ENCODE peak calls at places on chromosomes 6 and 20, in seven cellular contexts. One of them, this sample, is unnamed.

GRCh38 chr6:170080828-170081368 is 210.0 kb downstream of the DLL1 start:
- DNase-seq in cardiac muscle cell: no peak
- DNase-seq in body of pancreas: peak
- DNase-seq in HFF-Myc: no peak
- DNase-seq in astrocyte: no peak
- DNase-seq in GM12878: no peak
- DNase-seq in NB4: no peak
- DNase-seq in this sample: peak

GRCh38 chr6:5302220-5302946 is 41.1 kb downstream of the FARS2 start:
- DNase-seq in NB4: no peak
- DNase-seq in astrocyte: no peak
- DNase-seq in body of pancreas: no peak
- DNase-seq in GM12878: peak
- DNase-seq in HFF-Myc: no peak
- DNase-seq in cardiac muscle cell: no peak
- DNase-seq in this sample: no peak

GRCh38 chr6:101666256-101666655 is 272.7 kb downstream of the GRIK2 start:
- DNase-seq in body of pancreas: no peak
- DNase-seq in cardiac muscle cell: peak
- DNase-seq in astrocyte: peak
- DNase-seq in NB4: no peak
- DNase-seq in HFF-Myc: no peak
- DNase-seq in GM12878: no peak
- DNase-seq in this sample: no peak

GRCh38 chr6:137827977-137828815 is 38.9 kb upstream of the TNFAIP3 start:
- DNase-seq in astrocyte: no peak
- DNase-seq in NB4: no peak
- DNase-seq in cardiac muscle cell: no peak
- DNase-seq in GM12878: peak
- DNase-seq in body of pancreas: no peak
- DNase-seq in HFF-Myc: no peak
- DNase-seq in this sample: no peak

GRCh38 chr6:167712332-167713087 is 114.2 kb upstream of the AFDN start:
- DNase-seq in astrocyte: no peak
- DNase-seq in NB4: no peak
- DNase-seq in HFF-Myc: no peak
- DNase-seq in cardiac muscle cell: no peak
- DNase-seq in GM12878: no peak
- DNase-seq in body of pancreas: no peak
- DNase-seq in this sample: no peak

GRCh38 chr6:2885967-2886731 is 17.0 kb downstream of the SERPINB9 start:
- DNase-seq in GM12878: no peak
- DNase-seq in HFF-Myc: no peak
- DNase-seq in cardiac muscle cell: no peak
- DNase-seq in NB4: no peak
- DNase-seq in body of pancreas: no peak
- DNase-seq in astrocyte: no peak
- DNase-seq in this sample: no peak

GRCh38 chr6:166688901-166689300 is 61.9 kb upstream of the RPS6KA2 start:
- DNase-seq in HFF-Myc: no peak
- DNase-seq in body of pancreas: no peak
- DNase-seq in astrocyte: no peak
- DNase-seq in NB4: no peak
- DNase-seq in cardiac muscle cell: no peak
- DNase-seq in GM12878: no peak
- DNase-seq in this sample: no peak

GRCh38 chr6:152745509-152746171 is 5.0 kb upstream of the VIP start:
- DNase-seq in GM12878: no peak
- DNase-seq in cardiac muscle cell: no peak
- DNase-seq in astrocyte: no peak
- DNase-seq in body of pancreas: no peak
- DNase-seq in HFF-Myc: no peak
- DNase-seq in NB4: no peak
- DNase-seq in this sample: no peak

GRCh38 chr20:278607-279571 is 11.7 kb downstream of the C20orf96 start:
- DNase-seq in HFF-Myc: no peak
- DNase-seq in cardiac muscle cell: peak
- DNase-seq in astrocyte: no peak
- DNase-seq in body of pancreas: no peak
- DNase-seq in NB4: no peak
- DNase-seq in GM12878: no peak
- DNase-seq in this sample: no peak

GRCh38 chr6:14540276-14540675 is 422.7 kb downstream of the CD83 start:
- DNase-seq in cardiac muscle cell: no peak
- DNase-seq in astrocyte: peak
- DNase-seq in body of pancreas: no peak
- DNase-seq in GM12878: no peak
- DNase-seq in HFF-Myc: no peak
- DNase-seq in NB4: no peak
- DNase-seq in this sample: no peak

GRCh38 chr6:116008470-116009229 is 52.0 kb downstream of the FRK start:
- DNase-seq in astrocyte: peak
- DNase-seq in HFF-Myc: peak
- DNase-seq in cardiac muscle cell: peak
- DNase-seq in GM12878: peak
- DNase-seq in NB4: peak
- DNase-seq in body of pancreas: no peak
- DNase-seq in this sample: no peak

GRCh38 chr6:8027965-8028651 is 36.1 kb downstream of the BLOC1S5 start:
- DNase-seq in NB4: no peak
- DNase-seq in GM12878: no peak
- DNase-seq in HFF-Myc: no peak
- DNase-seq in body of pancreas: peak
- DNase-seq in astrocyte: peak
- DNase-seq in cardiac muscle cell: peak
- DNase-seq in this sample: no peak

GRCh38 chr6:113856571-113857564 is at the start of gene MARCKS:
- DNase-seq in HFF-Myc: no peak
- DNase-seq in NB4: peak
- DNase-seq in GM12878: no peak
- DNase-seq in cardiac muscle cell: peak
- DNase-seq in astrocyte: peak
- DNase-seq in body of pancreas: peak
- DNase-seq in this sample: peak

GRCh38 chr6:165937564-165938358 is 229.9 kb downstream of the TBXT start:
- DNase-seq in GM12878: no peak
- DNase-seq in NB4: no peak
- DNase-seq in cardiac muscle cell: no peak
- DNase-seq in astrocyte: no peak
- DNase-seq in HFF-Myc: no peak
- DNase-seq in body of pancreas: no peak
- DNase-seq in this sample: no peak

GRCh38 chr6:138382498-138383265 is 5.0 kb downstream of the SMIM28 start:
- DNase-seq in astrocyte: no peak
- DNase-seq in NB4: no peak
- DNase-seq in body of pancreas: no peak
- DNase-seq in GM12878: no peak
- DNase-seq in cardiac muscle cell: no peak
- DNase-seq in HFF-Myc: no peak
- DNase-seq in this sample: no peak

GRCh38 chr6:21277601-21278043 is 315.9 kb upstream of the SOX4 start:
- DNase-seq in cardiac muscle cell: no peak
- DNase-seq in GM12878: no peak
- DNase-seq in HFF-Myc: no peak
- DNase-seq in NB4: no peak
- DNase-seq in body of pancreas: no peak
- DNase-seq in astrocyte: peak
- DNase-seq in this sample: no peak

GRCh38 chr6:101429291-101429690 is 35.8 kb downstream of the GRIK2 start:
- DNase-seq in cardiac muscle cell: no peak
- DNase-seq in body of pancreas: no peak
- DNase-seq in GM12878: no peak
- DNase-seq in HFF-Myc: no peak
- DNase-seq in astrocyte: peak
- DNase-seq in NB4: no peak
- DNase-seq in this sample: no peak

GRCh38 chr6:162363757-162364156 is 363.8 kb downstream of the PRKN start:
- DNase-seq in GM12878: no peak
- DNase-seq in astrocyte: no peak
- DNase-seq in NB4: peak
- DNase-seq in cardiac muscle cell: peak
- DNase-seq in body of pancreas: no peak
- DNase-seq in HFF-Myc: no peak
- DNase-seq in this sample: no peak

GRCh38 chr6:156849806-156850205 is 72.6 kb downstream of the ARID1B start:
- DNase-seq in NB4: no peak
- DNase-seq in body of pancreas: no peak
- DNase-seq in GM12878: no peak
- DNase-seq in cardiac muscle cell: no peak
- DNase-seq in HFF-Myc: no peak
- DNase-seq in astrocyte: no peak
- DNase-seq in this sample: no peak

GRCh38 chr6:28537509-28538140 is 11.9 kb downstream of the GPX5 start:
- DNase-seq in HFF-Myc: peak
- DNase-seq in astrocyte: no peak
- DNase-seq in NB4: peak
- DNase-seq in GM12878: peak
- DNase-seq in cardiac muscle cell: no peak
- DNase-seq in body of pancreas: no peak
- DNase-seq in this sample: no peak

GRCh38 chr6:107179004-107179403 is 63.7 kb upstream of the BEND3 start:
- DNase-seq in HFF-Myc: no peak
- DNase-seq in astrocyte: no peak
- DNase-seq in GM12878: no peak
- DNase-seq in body of pancreas: no peak
- DNase-seq in cardiac muscle cell: peak
- DNase-seq in NB4: peak
- DNase-seq in this sample: peak

GRCh38 chr6:147448212-147448611 is 60.3 kb upstream of the SAMD5 start:
- DNase-seq in GM12878: no peak
- DNase-seq in astrocyte: no peak
- DNase-seq in NB4: peak
- DNase-seq in body of pancreas: peak
- DNase-seq in HFF-Myc: no peak
- DNase-seq in cardiac muscle cell: no peak
- DNase-seq in this sample: peak

GRCh38 chr6:149581349-149581748 is 15.2 kb downstream of the GINM1 start:
- DNase-seq in body of pancreas: no peak
- DNase-seq in cardiac muscle cell: no peak
- DNase-seq in astrocyte: no peak
- DNase-seq in GM12878: no peak
- DNase-seq in NB4: no peak
- DNase-seq in HFF-Myc: no peak
- DNase-seq in this sample: no peak

GRCh38 chr6:111462770-111463391 is 20.1 kb downstream of the REV3L start:
- DNase-seq in astrocyte: peak
- DNase-seq in cardiac muscle cell: peak
- DNase-seq in NB4: peak
- DNase-seq in body of pancreas: peak
- DNase-seq in HFF-Myc: no peak
- DNase-seq in GM12878: no peak
- DNase-seq in this sample: no peak

GRCh38 chr6:75291331-75291730 is 6.7 kb upstream of the TMEM30A start:
- DNase-seq in GM12878: no peak
- DNase-seq in astrocyte: no peak
- DNase-seq in body of pancreas: peak
- DNase-seq in HFF-Myc: no peak
- DNase-seq in NB4: no peak
- DNase-seq in cardiac muscle cell: no peak
- DNase-seq in this sample: no peak

GRCh38 chr6:132715204-132715603 is 1.3 kb upstream of the VNN1 start:
- DNase-seq in astrocyte: peak
- DNase-seq in NB4: no peak
- DNase-seq in body of pancreas: peak
- DNase-seq in cardiac muscle cell: peak
- DNase-seq in HFF-Myc: no peak
- DNase-seq in GM12878: no peak
- DNase-seq in this sample: peak

GRCh38 chr20:52801628-52802006 is 170.5 kb upstream of the TSHZ2 start:
- DNase-seq in GM12878: no peak
- DNase-seq in astrocyte: no peak
- DNase-seq in cardiac muscle cell: no peak
- DNase-seq in NB4: no peak
- DNase-seq in HFF-Myc: no peak
- DNase-seq in body of pancreas: peak
- DNase-seq in this sample: no peak

DNA sequence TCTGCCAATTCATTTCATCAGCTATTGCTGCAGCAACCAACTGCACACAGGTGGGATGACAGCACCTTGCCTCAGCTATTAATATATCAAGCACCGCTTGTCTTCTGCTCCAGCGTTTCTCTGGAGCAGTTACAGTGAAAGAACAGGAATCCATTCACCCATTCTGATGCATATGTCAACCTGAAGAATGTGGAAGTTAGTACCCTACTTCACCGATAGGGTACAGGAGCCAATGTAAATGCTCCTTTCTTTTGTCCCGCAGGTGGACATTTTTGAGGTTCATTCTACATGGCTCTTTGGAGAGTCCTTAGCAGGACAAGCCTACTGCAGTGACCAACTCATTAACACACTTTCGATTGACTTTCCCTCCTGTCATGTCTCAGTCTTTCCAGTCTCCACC is 139.9 kb upstream of the PRND start:
- DNase-seq in NB4: no peak
- DNase-seq in HFF-Myc: no peak
- DNase-seq in astrocyte: no peak
- DNase-seq in GM12878: no peak
- DNase-seq in cardiac muscle cell: no peak
- DNase-seq in body of pancreas: no peak
- DNase-seq in this sample: no peak
- TF ChIP-seq CTCF in NB4: no peak
- TF ChIP-seq CTCF in HFF-Myc: no peak
- TF ChIP-seq CTCF in astrocyte: no peak
- TF ChIP-seq CTCF in GM12878: no peak
- TF ChIP-seq CTCF in cardiac muscle cell: peak
- TF ChIP-seq CTCF in body of pancreas: no peak
- TF ChIP-seq CTCF in this sample: peak

GRCh38 chr6:64012351-64013060 is 376.9 kb downstream of the PHF3 start:
- DNase-seq in NB4: peak
- DNase-seq in body of pancreas: no peak
- DNase-seq in HFF-Myc: no peak
- DNase-seq in cardiac muscle cell: peak
- DNase-seq in GM12878: no peak
- DNase-seq in astrocyte: peak
- DNase-seq in this sample: peak
- TF ChIP-seq CTCF in NB4: peak
- TF ChIP-seq CTCF in body of pancreas: no peak
- TF ChIP-seq CTCF in HFF-Myc: no peak
- TF ChIP-seq CTCF in cardiac muscle cell: peak
- TF ChIP-seq CTCF in GM12878: peak
- TF ChIP-seq CTCF in astrocyte: peak
- TF ChIP-seq CTCF in this sample: peak

DNA sequence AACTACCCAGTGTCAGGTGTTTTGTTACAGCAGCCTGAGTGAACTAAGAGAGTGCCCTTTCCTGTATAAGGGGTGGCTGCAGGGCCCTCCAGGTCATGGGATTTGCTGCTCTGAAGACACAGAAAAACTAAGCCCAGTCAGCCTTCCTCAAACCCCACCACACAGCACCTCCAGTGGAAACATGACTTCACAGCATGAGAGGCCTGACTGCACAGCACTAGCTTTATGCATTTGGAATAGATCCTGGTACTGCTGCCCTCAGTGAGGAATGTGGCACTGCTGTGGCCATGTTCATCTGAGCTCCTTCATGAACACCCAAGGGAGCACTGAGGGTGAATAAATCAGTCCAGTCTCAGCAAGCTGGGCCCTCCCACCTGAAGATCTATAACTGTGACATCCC is 296.1 kb upstream of the FOXQ1 start:
- DNase-seq in cardiac muscle cell: no peak
- DNase-seq in NB4: peak
- DNase-seq in HFF-Myc: peak
- DNase-seq in GM12878: no peak
- DNase-seq in body of pancreas: peak
- DNase-seq in astrocyte: no peak
- DNase-seq in this sample: no peak
- TF ChIP-seq CTCF in cardiac muscle cell: no peak
- TF ChIP-seq CTCF in NB4: peak
- TF ChIP-seq CTCF in HFF-Myc: peak
- TF ChIP-seq CTCF in GM12878: no peak
- TF ChIP-seq CTCF in body of pancreas: peak
- TF ChIP-seq CTCF in astrocyte: no peak
- TF ChIP-seq CTCF in this sample: no peak

GRCh38 chr20:1440024-1440423 is 26.6 kb downstream of the NSFL1C start:
- DNase-seq in NB4: peak
- DNase-seq in astrocyte: no peak
- DNase-seq in body of pancreas: no peak
- DNase-seq in HFF-Myc: no peak
- DNase-seq in cardiac muscle cell: peak
- DNase-seq in GM12878: no peak
- DNase-seq in this sample: no peak
- TF ChIP-seq CTCF in NB4: peak
- TF ChIP-seq CTCF in astrocyte: peak
- TF ChIP-seq CTCF in body of pancreas: peak
- TF ChIP-seq CTCF in HFF-Myc: peak
- TF ChIP-seq CTCF in cardiac muscle cell: peak
- TF ChIP-seq CTCF in GM12878: peak
- TF ChIP-seq CTCF in this sample: no peak

This sample was measured in neural crest cell.